ENCODE peak calls at places on chromosomes 12 and 14, in seven cellular contexts. G is Right ventricle myocardium superior, S is GM12891, I is heart left ventricle, R is amygdala, W is AG20443, L is Daoy. D is an unnamed sample.

GRCh38 chr14:73977896-73978295 is 27.8 kb downstream of the COQ6 start:
- DNase-seq in G (no peak), S (no peak), I (no peak), R (no peak), W (no peak), L (no peak), D (no peak)

GRCh38 chr12:68119724-68120211 is 39.8 kb downstream of the IFNG start:
- DNase-seq in G (no peak), S (peak; percentile 20), I (no peak), R (no peak), W (no peak), L (peak; percentile 9), D (peak; percentile 47)

GRCh38 chr14:84025258-84026012 is 1504.5 kb upstream of the FLRT2 start:
- DNase-seq in G (peak; percentile 74), S (no peak), I (no peak), R (no peak), W (no peak), L (no peak), D (no peak)

GRCh38 chr12:122610911-122611310 is 83.9 kb downstream of the KNTC1 start:
- DNase-seq in G (no peak), S (no peak), I (no peak), R (no peak), W (no peak), L (no peak), D (no peak)

GRCh38 chr14:74326369-74327152 is 21.7 kb upstream of the VRTN start:
- DNase-seq in G (no peak), S (no peak), I (no peak), R (no peak), W (no peak), L (no peak), D (no peak)

GRCh38 chr14:73463411-73463810 is 5.1 kb upstream of the NUMB start:
- DNase-seq in G (peak; percentile 65), S (no peak), I (no peak), R (no peak), W (peak; percentile 79), L (peak; percentile 83), D (peak; percentile 80)

GRCh38 chr14:99597911-99598600 is 6.0 kb downstream of the CCDC85C start:
- DNase-seq in G (no peak), S (no peak), I (no peak), R (no peak), W (no peak), L (no peak), D (no peak)

GRCh38 chr12:3041558-3042164 is 35.5 kb upstream of the TSPAN9 start:
- DNase-seq in G (no peak), S (peak; percentile 86), I (peak; percentile 54), R (peak; percentile 68), W (peak; percentile 91), L (peak; percentile 86), D (peak; percentile 88)

GRCh38 chr12:11822071-11822818 is 172.8 kb downstream of the ETV6 start:
- DNase-seq in G (no peak), S (no peak), I (no peak), R (no peak), W (peak; percentile 20), L (peak; percentile 69), D (no peak)